ENCODE peak calls at places on chromosomes 2 and 18, in four cellular contexts. E is 8988T, W is fibroblast of mammary gland, N is IMR-90. O is an unnamed sample.
A peak's percentile ranks its signal among the peaks of the same experiment; 100 is the strongest.

GRCh38 chr2:164954954-164955701 is at the start of gene SLC38A11:
- DNase-seq in E (no peak), W (peak; percentile 19), N (no peak), O (no peak)

GRCh38 chr2:105843797-105844374 is 99.2 kb downstream of the NCK2 start:
- DNase-seq in W (no peak), E (no peak), N (no peak), O (no peak)

GRCh38 chr2:238506669-238507068 is 79.9 kb downstream of the ASB1 start:
- DNase-seq in E (no peak), W (no peak), N (no peak), O (no peak)

GRCh38 chr2:208854717-208855116 is 448.1 kb downstream of the PTH2R start:
- DNase-seq in E (no peak), N (no peak), W (no peak), O (no peak)

GRCh38 chr2:239291505-239292350 is 109.1 kb downstream of the HDAC4 start:
- DNase-seq in W (no peak), N (no peak), E (no peak), O (no peak)

GRCh38 chr2:23524261-23524706 is 139.3 kb downstream of the KLHL29 start:
- DNase-seq in W (peak; percentile 68), N (peak; percentile 62), E (peak; percentile 70), O (peak; percentile 61)

GRCh38 chr2:226835420-226835795 is 446 bp upstream of the RHBDD1 start:
- DNase-seq in N (peak; percentile 29), W (peak; percentile 25), E (no peak), O (no peak)

GRCh38 chr18:77133920-77134496 is 1.4 kb upstream of the MBP start:
- DNase-seq in E (no peak), N (no peak), W (no peak), O (no peak)

GRCh38 chr2:4246364-4247131 is 543.2 kb downstream of the DCDC2C start:
- DNase-seq in E (no peak), N (no peak), W (no peak), O (no peak)

GRCh38 chr2:107804608-107805498 is 21.8 kb upstream of the RGPD4 start:
- DNase-seq in N (no peak), E (no peak), W (no peak), O (no peak)

GRCh38 chr2:201122276-201122675 is 6.3 kb downstream of the CFLAR start:
- DNase-seq in E (no peak), W (peak; percentile 89), N (no peak), O (peak; percentile 30)

GRCh38 chr2:170587937-170588336 is 127.2 kb upstream of the SP5 start:
- DNase-seq in N (no peak), E (no peak), W (peak; percentile 59), O (no peak)

GRCh38 chr2:14535156-14535555 is 97.4 kb upstream of the LRATD1 start:
- DNase-seq in W (no peak), E (no peak), N (no peak), O (no peak)

GRCh38 chr2:238233625-238234024 is 6.2 kb downstream of the HES6 start:
- DNase-seq in W (no peak), N (no peak), E (no peak), O (no peak)

GRCh38 chr2:239014897-239015768 is 167.2 kb downstream of the TWIST2 start:
- DNase-seq in W (no peak), N (no peak), E (no peak), O (no peak)

GRCh38 chr18:73479472-73479871 is 611.7 kb upstream of the NETO1 start:
- DNase-seq in W (peak; percentile 84), E (no peak), N (peak; percentile 63), O (no peak)

GRCh38 chr18:58010265-58010664 is 33.8 kb upstream of the NEDD4L start:
- DNase-seq in N (no peak), E (no peak), W (no peak), O (no peak)

GRCh38 chr2:8649718-8650117 is 32.1 kb upstream of the ID2 start:
- DNase-seq in W (no peak), N (no peak), E (no peak), O (no peak)

GRCh38 chr2:130808482-130809268 is 28.0 kb upstream of the ARHGEF4 start:
- DNase-seq in N (no peak), E (no peak), W (peak; percentile 35), O (no peak)

GRCh38 chr2:143514413-143514812 is 385.2 kb downstream of the ARHGAP15 start:
- DNase-seq in E (no peak), N (peak; percentile 3), W (peak; percentile 14), O (no peak)

O was measured in Caki2.